ENCODE peak calls at places on chromosomes 11 and 22, in four cellular contexts. Z is hepatocyte, G is left lung, E is ACHN. O is an unnamed sample.

GRCh38 chr22:29784451-29785361 is 17.5 kb downstream of the UQCR10 start:
- DNase-seq in Z (no peak), E (no peak), G (peak; percentile 46), O (no peak)

GRCh38 chr22:37282385-37282677 is at the start of gene CYTH4:
- DNase-seq in Z (no peak), G (peak; percentile 87), E (no peak), O (peak; percentile 26)

GRCh38 chr11:120115272-120116000 is 22.5 kb downstream of the TRIM29 start:
- DNase-seq in G (no peak), E (no peak), Z (no peak), O (no peak)

GRCh38 chr11:114295676-114296081 is 520 bp upstream of the NNMT start:
- DNase-seq in E (no peak), G (no peak), Z (no peak), O (no peak)

GRCh38 chr11:96314326-96315050 is 28.5 kb downstream of the MAML2 start:
- DNase-seq in G (peak; percentile 48), E (peak; percentile 58), Z (no peak), O (peak; percentile 54)

GRCh38 chr11:103601230-103601846 is 435.1 kb upstream of the DDI1 start:
- DNase-seq in G (no peak), Z (peak; percentile 76), E (peak; percentile 52), O (peak; percentile 29)

GRCh38 chr11:104092744-104093143 is 56.3 kb downstream of the DDI1 start:
- DNase-seq in G (no peak), Z (no peak), E (no peak), O (no peak)

GRCh38 chr11:17651681-17652080 is 67.7 kb upstream of the MYOD1 start:
- DNase-seq in G (no peak), Z (no peak), E (no peak), O (no peak)

GRCh38 chr11:59707371-59707770 is 6.3 kb downstream of the OR10V1 start:
- DNase-seq in G (no peak), E (no peak), Z (no peak), O (no peak)

GRCh38 chr11:57646221-57646620 is 3.5 kb downstream of the YPEL4 start:
- DNase-seq in G (no peak), E (no peak), Z (no peak), O (no peak)